ENCODE peak calls at places on chromosomes 5 and 9, in six cellular contexts. X is astrocyte of the spinal cord; G is NCI-H1092; O is CD4-positive, alpha-beta T cell; N is AG09319; F is fibroblast of the aortic adventitia. E is an unnamed sample.

GRCh38 chr5:151471276-151471675 is 23.9 kb downstream of the SLC36A1 start:
- DNase-seq in G (no peak), X (no peak), O (no peak), F (no peak), N (no peak), E (no peak)

GRCh38 chr5:141878186-141878770 is at the start of gene PCDH1:
- DNase-seq in F (no peak), O (peak; percentile 34), X (peak; percentile 22), N (no peak), G (no peak), E (no peak)

GRCh38 chr9:130215341-130216119 is 43.3 kb downstream of the NCS1 start:
- DNase-seq in X (peak; percentile 53), G (no peak), F (no peak), O (no peak), N (no peak), E (no peak)

GRCh38 chr5:136249678-136250266 is 56.8 kb upstream of the SMIM32 start:
- DNase-seq in F (peak; percentile 79), N (peak; percentile 36), O (no peak), G (peak; percentile 34), X (peak; percentile 76), E (no peak)

GRCh38 chr5:80865547-80865946 is 94.6 kb upstream of the RASGRF2 start:
- DNase-seq in N (no peak), F (peak; percentile 63), O (no peak), G (no peak), X (no peak), E (no peak)

GRCh38 chr9:78001946-78002731 is 29.5 kb downstream of the GNAQ start:
- DNase-seq in F (peak; percentile 33), N (no peak), X (peak; percentile 23), G (no peak), O (no peak), E (no peak)

GRCh38 chr5:145752947-145753346 is 82.2 kb downstream of the PRELID2 start:
- DNase-seq in N (peak; percentile 11), F (peak; percentile 70), X (peak; percentile 71), G (no peak), O (no peak), E (no peak)

GRCh38 chr5:11385251-11385900 is 518.9 kb downstream of the CTNND2 start:
- DNase-seq in G (no peak), O (no peak), F (no peak), X (no peak), N (no peak), E (no peak)

GRCh38 chr5:20351849-20352248 is 363.8 kb upstream of the CDH18 start:
- DNase-seq in N (no peak), X (no peak), F (no peak), G (no peak), O (no peak), E (no peak)

GRCh38 chr9:122367065-122367464 is 3.8 kb upstream of the PTGS1 start:
- DNase-seq in G (no peak), F (no peak), N (no peak), X (no peak), O (no peak), E (no peak)

GRCh38 chr5:51829226-51829625 is 446.0 kb downstream of the ISL1 start:
- DNase-seq in G (no peak), N (no peak), X (no peak), O (no peak), F (no peak), E (no peak)

GRCh38 chr5:108747111-108748009 is at the start of gene FER:
- DNase-seq in O (peak; percentile 3), F (peak; percentile 92), G (no peak), X (peak; percentile 82), N (no peak), E (no peak)

GRCh38 chr5:66897355-66897754 is 299.2 kb downstream of the CD180 start:
- DNase-seq in X (no peak), N (no peak), F (no peak), O (no peak), G (no peak), E (no peak)

GRCh38 chr5:135038202-135038828 is 4.3 kb upstream of the PITX1 start:
- DNase-seq in G (no peak), O (no peak), F (no peak), N (no peak), X (no peak), E (no peak)

GRCh38 chr5:123245689-123246088 is 156.6 kb downstream of the PRDM6 start:
- DNase-seq in G (no peak), O (no peak), N (no peak), X (no peak), F (no peak), E (no peak)

GRCh38 chr9:95341262-95342011 is 23.9 kb upstream of the FANCC start:
- DNase-seq in X (no peak), G (no peak), F (peak; percentile 49), O (no peak), N (no peak), E (no peak)

GRCh38 chr9:93621922-93622321 is 45.5 kb downstream of the PHF2 start:
- DNase-seq in O (no peak), N (no peak), F (no peak), X (no peak), G (no peak), E (no peak)

GRCh38 chr5:7745882-7746735 is 104.8 kb downstream of the CFAP90 start:
- DNase-seq in X (peak; percentile 77), O (no peak), G (peak; percentile 57), F (peak; percentile 79), N (peak; percentile 38), E (peak; percentile 66)

E was measured in NCI-H2081 treated with DMSO at 0.1 percent for 48 hours.